ENCODE peak calls at places on chromosomes 7 and 10, in nine cellular contexts. V is fibroblast of pulmonary artery; K is NCI-H1048; W is stromal cell of bone marrow; A is memory B cell; D is NCI-H1694 treated with DMSO at 0.1 percent for 48 hours; B is GM23338; O is activated CD8-positive, alpha-beta T cell treated with anti-CD3 and anti-CD28 coated beads for 36 hours; X is retina. F is an unnamed sample.

GRCh38 chr10:9253121-9253520 is 1198.6 kb downstream of the GATA3 start:
- DNase-seq in V (peak), K (no peak), W (no peak), A (no peak), D (no peak), B (no peak), O (no peak), X (no peak), F (no peak)

GRCh38 chr10:69080231-69080630 is 7.7 kb upstream of the SRGN start:
- DNase-seq in V (no peak), K (no peak), W (no peak), A (no peak), D (no peak), B (no peak), O (no peak), X (no peak), F (no peak)

GRCh38 chr10:78964952-78965633 is 103.7 kb upstream of the ZMIZ1 start:
- DNase-seq in V (no peak), K (no peak), W (no peak), A (no peak), D (no peak), B (peak), O (no peak), X (peak), F (peak)

GRCh38 chr7:11394438-11394837 is 420.8 kb downstream of the PHF14 start:
- DNase-seq in V (no peak), K (no peak), W (no peak), A (no peak), D (no peak), B (no peak), O (no peak), X (no peak), F (no peak)

GRCh38 chr10:112332509-112333228 is 41.2 kb upstream of the ACSL5 start:
- DNase-seq in V (no peak), K (peak), W (no peak), A (no peak), D (no peak), B (no peak), O (peak), X (no peak), F (no peak)

GRCh38 chr7:152931583-152931982 is 172.0 kb downstream of the ACTR3B start:
- DNase-seq in V (no peak), K (no peak), W (no peak), A (no peak), D (no peak), B (no peak), O (no peak), X (no peak), F (no peak)

GRCh38 chr10:8033812-8034665 is 20.4 kb upstream of the GATA3 start:
- DNase-seq in V (no peak), K (no peak), W (no peak), A (no peak), D (no peak), B (peak), O (no peak), X (peak), F (no peak)

GRCh38 chr10:48289652-48290238 is 15.2 kb upstream of the FRMPD2 start:
- DNase-seq in V (peak), K (peak), W (peak), A (peak), D (peak), B (peak), O (peak), X (peak), F (peak)

GRCh38 chr7:30996261-30996660 is 32.5 kb downstream of the GHRHR start:
- DNase-seq in V (no peak), K (no peak), W (no peak), A (no peak), D (no peak), B (no peak), O (no peak), X (no peak), F (no peak)

GRCh38 chr10:132591166-132591971 is 53.8 kb downstream of the INPP5A start:
- DNase-seq in V (peak), K (no peak), W (peak), A (no peak), D (no peak), B (peak), O (no peak), X (no peak), F (no peak)

GRCh38 chr7:55571534-55572377 is 546 bp downstream of the VOPP1 start:
- DNase-seq in V (peak), K (no peak), W (no peak), A (peak), D (no peak), B (peak), O (peak), X (peak), F (peak)

GRCh38 chr10:116763440-116763839 is 21.1 kb upstream of the HSPA12A start:
- DNase-seq in V (no peak), K (no peak), W (no peak), A (no peak), D (no peak), B (no peak), O (no peak), X (no peak), F (no peak)

GRCh38 chr7:90804370-90804769 is 208.2 kb downstream of the CDK14 start:
- DNase-seq in V (no peak), K (no peak), W (no peak), A (no peak), D (no peak), B (no peak), O (no peak), X (no peak), F (no peak)